ENCODE peak calls at places on chromosomes 1 and 21, in four cellular contexts. One of them, this sample, is unnamed.
A peak's percentile ranks its signal among the peaks of the same experiment; 100 is the strongest.

GRCh38 chr1:54159733-54160316 is 7.0 kb upstream of the CDCP2 start:
- DNase-seq in activated CD8-positive, alpha-beta memory T cell treated with anti-CD3 and anti-CD28 coated beads, Interleukin-2, amount 10 ng/mL, durations not matched to agents 7 days and 5 days: no peak
- DNase-seq in stimulated activated CD8-positive, alpha-beta memory T cell treated with anti-CD3 and anti-CD28 coated beads, Interleukin-15, amount 100 ng/mL, for 48 hours: no peak
- DNase-seq in GM10248: no peak
- DNase-seq in this sample: no peak

GRCh38 chr1:54991939-54992338 is 6.8 kb upstream of the BSND start:
- DNase-seq in stimulated activated CD8-positive, alpha-beta memory T cell treated with anti-CD3 and anti-CD28 coated beads, Interleukin-15, amount 100 ng/mL, for 48 hours: no peak
- DNase-seq in activated CD8-positive, alpha-beta memory T cell treated with anti-CD3 and anti-CD28 coated beads, Interleukin-2, amount 10 ng/mL, durations not matched to agents 7 days and 5 days: no peak
- DNase-seq in GM10248: no peak
- DNase-seq in this sample: no peak

GRCh38 chr21:29007801-29008200 is 11.3 kb downstream of the RWDD2B start:
- DNase-seq in GM10248: no peak
- DNase-seq in activated CD8-positive, alpha-beta memory T cell treated with anti-CD3 and anti-CD28 coated beads, Interleukin-2, amount 10 ng/mL, durations not matched to agents 7 days and 5 days: no peak
- DNase-seq in stimulated activated CD8-positive, alpha-beta memory T cell treated with anti-CD3 and anti-CD28 coated beads, Interleukin-15, amount 100 ng/mL, for 48 hours: no peak
- DNase-seq in this sample: no peak

GRCh38 chr1:195851804-195852203 is 756.4 kb downstream of the KCNT2 start:
- DNase-seq in GM10248: no peak
- DNase-seq in activated CD8-positive, alpha-beta memory T cell treated with anti-CD3 and anti-CD28 coated beads, Interleukin-2, amount 10 ng/mL, durations not matched to agents 7 days and 5 days: no peak
- DNase-seq in stimulated activated CD8-positive, alpha-beta memory T cell treated with anti-CD3 and anti-CD28 coated beads, Interleukin-15, amount 100 ng/mL, for 48 hours: no peak
- DNase-seq in this sample: no peak

GRCh38 chr1:184433928-184434502 is 47.2 kb downstream of the C1orf21 start:
- DNase-seq in activated CD8-positive, alpha-beta memory T cell treated with anti-CD3 and anti-CD28 coated beads, Interleukin-2, amount 10 ng/mL, durations not matched to agents 7 days and 5 days: no peak
- DNase-seq in stimulated activated CD8-positive, alpha-beta memory T cell treated with anti-CD3 and anti-CD28 coated beads, Interleukin-15, amount 100 ng/mL, for 48 hours: no peak
- DNase-seq in GM10248: no peak
- DNase-seq in this sample: no peak

GRCh38 chr1:39877980-39878956 is 5.0 kb downstream of the TRIT1 start:
- DNase-seq in GM10248: no peak
- DNase-seq in stimulated activated CD8-positive, alpha-beta memory T cell treated with anti-CD3 and anti-CD28 coated beads, Interleukin-15, amount 100 ng/mL, for 48 hours: no peak
- DNase-seq in activated CD8-positive, alpha-beta memory T cell treated with anti-CD3 and anti-CD28 coated beads, Interleukin-2, amount 10 ng/mL, durations not matched to agents 7 days and 5 days: no peak
- DNase-seq in this sample: peak; percentile 3

GRCh38 chr1:214249651-214250050 is 31.3 kb upstream of the SMYD2 start:
- DNase-seq in stimulated activated CD8-positive, alpha-beta memory T cell treated with anti-CD3 and anti-CD28 coated beads, Interleukin-15, amount 100 ng/mL, for 48 hours: no peak
- DNase-seq in activated CD8-positive, alpha-beta memory T cell treated with anti-CD3 and anti-CD28 coated beads, Interleukin-2, amount 10 ng/mL, durations not matched to agents 7 days and 5 days: no peak
- DNase-seq in GM10248: no peak
- DNase-seq in this sample: no peak

GRCh38 chr1:235669277-235669676 is 19.7 kb upstream of the GNG4 start:
- DNase-seq in stimulated activated CD8-positive, alpha-beta memory T cell treated with anti-CD3 and anti-CD28 coated beads, Interleukin-15, amount 100 ng/mL, for 48 hours: no peak
- DNase-seq in GM10248: no peak
- DNase-seq in activated CD8-positive, alpha-beta memory T cell treated with anti-CD3 and anti-CD28 coated beads, Interleukin-2, amount 10 ng/mL, durations not matched to agents 7 days and 5 days: no peak
- DNase-seq in this sample: no peak

GRCh38 chr1:12081648-12082396 is 18.7 kb downstream of the TNFRSF8 start:
- DNase-seq in activated CD8-positive, alpha-beta memory T cell treated with anti-CD3 and anti-CD28 coated beads, Interleukin-2, amount 10 ng/mL, durations not matched to agents 7 days and 5 days: no peak
- DNase-seq in GM10248: no peak
- DNase-seq in stimulated activated CD8-positive, alpha-beta memory T cell treated with anti-CD3 and anti-CD28 coated beads, Interleukin-15, amount 100 ng/mL, for 48 hours: no peak
- DNase-seq in this sample: no peak

GRCh38 chr1:44643721-44644330 is 30.5 kb downstream of the TMEM53 start:
- DNase-seq in GM10248: no peak
- DNase-seq in activated CD8-positive, alpha-beta memory T cell treated with anti-CD3 and anti-CD28 coated beads, Interleukin-2, amount 10 ng/mL, durations not matched to agents 7 days and 5 days: no peak
- DNase-seq in stimulated activated CD8-positive, alpha-beta memory T cell treated with anti-CD3 and anti-CD28 coated beads, Interleukin-15, amount 100 ng/mL, for 48 hours: no peak
- DNase-seq in this sample: no peak

GRCh38 chr1:230120949-230121381 is 53.9 kb downstream of the GALNT2 start:
- DNase-seq in GM10248: no peak
- DNase-seq in activated CD8-positive, alpha-beta memory T cell treated with anti-CD3 and anti-CD28 coated beads, Interleukin-2, amount 10 ng/mL, durations not matched to agents 7 days and 5 days: no peak
- DNase-seq in stimulated activated CD8-positive, alpha-beta memory T cell treated with anti-CD3 and anti-CD28 coated beads, Interleukin-15, amount 100 ng/mL, for 48 hours: no peak
- DNase-seq in this sample: no peak

GRCh38 chr1:110051262-110051648 is 16.8 kb downstream of the STRIP1 start:
- DNase-seq in GM10248: no peak
- DNase-seq in stimulated activated CD8-positive, alpha-beta memory T cell treated with anti-CD3 and anti-CD28 coated beads, Interleukin-15, amount 100 ng/mL, for 48 hours: no peak
- DNase-seq in activated CD8-positive, alpha-beta memory T cell treated with anti-CD3 and anti-CD28 coated beads, Interleukin-2, amount 10 ng/mL, durations not matched to agents 7 days and 5 days: no peak
- DNase-seq in this sample: no peak

GRCh38 chr1:87684786-87685185 is 356.1 kb downstream of the LMO4 start:
- DNase-seq in GM10248: no peak
- DNase-seq in stimulated activated CD8-positive, alpha-beta memory T cell treated with anti-CD3 and anti-CD28 coated beads, Interleukin-15, amount 100 ng/mL, for 48 hours: no peak
- DNase-seq in activated CD8-positive, alpha-beta memory T cell treated with anti-CD3 and anti-CD28 coated beads, Interleukin-2, amount 10 ng/mL, durations not matched to agents 7 days and 5 days: no peak
- DNase-seq in this sample: no peak

GRCh38 chr1:17852383-17852782 is 97.2 kb downstream of the ACTL8 start:
- DNase-seq in activated CD8-positive, alpha-beta memory T cell treated with anti-CD3 and anti-CD28 coated beads, Interleukin-2, amount 10 ng/mL, durations not matched to agents 7 days and 5 days: no peak
- DNase-seq in stimulated activated CD8-positive, alpha-beta memory T cell treated with anti-CD3 and anti-CD28 coated beads, Interleukin-15, amount 100 ng/mL, for 48 hours: no peak
- DNase-seq in GM10248: no peak
- DNase-seq in this sample: no peak

GRCh38 chr1:114833421-114833820 is 21.2 kb upstream of the SYCP1 start:
- DNase-seq in GM10248: no peak
- DNase-seq in activated CD8-positive, alpha-beta memory T cell treated with anti-CD3 and anti-CD28 coated beads, Interleukin-2, amount 10 ng/mL, durations not matched to agents 7 days and 5 days: no peak
- DNase-seq in stimulated activated CD8-positive, alpha-beta memory T cell treated with anti-CD3 and anti-CD28 coated beads, Interleukin-15, amount 100 ng/mL, for 48 hours: no peak
- DNase-seq in this sample: no peak

GRCh38 chr1:39275836-39276507 is 71.5 kb downstream of the MACF1 start:
- DNase-seq in activated CD8-positive, alpha-beta memory T cell treated with anti-CD3 and anti-CD28 coated beads, Interleukin-2, amount 10 ng/mL, durations not matched to agents 7 days and 5 days: no peak
- DNase-seq in GM10248: no peak
- DNase-seq in stimulated activated CD8-positive, alpha-beta memory T cell treated with anti-CD3 and anti-CD28 coated beads, Interleukin-15, amount 100 ng/mL, for 48 hours: no peak
- DNase-seq in this sample: no peak

GRCh38 chr1:8169364-8170058 is 143.4 kb upstream of the ERRFI1 start:
- DNase-seq in stimulated activated CD8-positive, alpha-beta memory T cell treated with anti-CD3 and anti-CD28 coated beads, Interleukin-15, amount 100 ng/mL, for 48 hours: peak; percentile 43
- DNase-seq in activated CD8-positive, alpha-beta memory T cell treated with anti-CD3 and anti-CD28 coated beads, Interleukin-2, amount 10 ng/mL, durations not matched to agents 7 days and 5 days: peak; percentile 78
- DNase-seq in GM10248: peak; percentile 69
- DNase-seq in this sample: no peak